ENCODE peak calls at places on chromosomes 5 and 9, in eight cellular contexts. C, S, E, J, Z, D, G and T are unnamed samples.
A peak's percentile ranks its signal among the peaks of the same experiment; 100 is the strongest.

GRCh38 chr5:109567374-109568044 is 122.2 kb upstream of the MAN2A1 start:
- DNase-seq in G (no peak), Z (no peak), C (no peak), J (no peak), S (no peak), D (no peak), E (peak; percentile 53), T (no peak)

GRCh38 chr5:88675758-88676636 is 207.0 kb downstream of the MEF2C start:
- DNase-seq in D (no peak), S (peak; percentile 58), E (peak; percentile 53), C (no peak), G (peak; percentile 68), Z (peak; percentile 70), J (no peak), T (peak; percentile 49)

GRCh38 chr5:113807384-113808053 is 294.0 kb downstream of the YTHDC2 start:
- DNase-seq in G (no peak), Z (peak; percentile 31), J (peak; percentile 7), S (peak; percentile 44), E (peak; percentile 31), C (no peak), D (no peak), T (peak; percentile 28)

GRCh38 chr5:149493316-149493715 is 57.9 kb downstream of the CSNK1A1 start:
- DNase-seq in D (no peak), S (no peak), C (no peak), E (no peak), Z (no peak), J (no peak), G (no peak), T (no peak)

GRCh38 chr9:115118471-115119156 is 657 bp upstream of the TNC start:
- DNase-seq in E (peak; percentile 73), S (peak; percentile 88), Z (peak; percentile 32), C (peak; percentile 28), J (no peak), G (peak; percentile 45), D (peak; percentile 11), T (peak; percentile 72)

GRCh38 chr9:4740373-4740622 is 704 bp downstream of the AK3 start:
- DNase-seq in E (peak; percentile 30), S (no peak), D (no peak), J (no peak), Z (no peak), G (no peak), C (no peak), T (peak; percentile 35)

GRCh38 chr9:97889941-97890557 is 32.3 kb downstream of the TRMO start:
- DNase-seq in C (no peak), S (peak; percentile 70), G (peak; percentile 72), E (peak; percentile 16), Z (no peak), J (no peak), D (peak; percentile 80), T (peak; percentile 25)

GRCh38 chr5:83720805-83721431 is at the start of gene HAPLN1:
- DNase-seq in Z (no peak), S (peak; percentile 65), D (no peak), E (peak; percentile 22), G (no peak), J (no peak), C (no peak), T (peak; percentile 51)

GRCh38 chr5:392431-392988 is 50.5 kb upstream of the EXOC3 start:
- DNase-seq in D (peak; percentile 91), J (no peak), Z (no peak), G (no peak), S (peak; percentile 43), C (peak; percentile 23), E (no peak), T (no peak)

GRCh38 chr5:126104341-126104740 is 318.9 kb upstream of the GRAMD2B start:
- DNase-seq in E (no peak), G (no peak), S (no peak), C (no peak), Z (no peak), D (no peak), J (no peak), T (no peak)

GRCh38 chr5:137660349-137660817 is 75.5 kb downstream of the KLHL3 start:
- DNase-seq in D (peak; percentile 83), C (peak; percentile 58), J (peak; percentile 65), Z (no peak), S (peak; percentile 67), G (peak; percentile 70), E (peak; percentile 87), T (peak; percentile 86)

GRCh38 chr5:5700549-5700948 is 278.1 kb downstream of the ICE1 start:
- DNase-seq in Z (no peak), S (no peak), J (no peak), C (no peak), G (no peak), E (peak; percentile 3), D (no peak), T (peak; percentile 35)

GRCh38 chr5:170306381-170306790 is 8.8 kb upstream of the LCP2 start:
- DNase-seq in J (peak; percentile 11), D (peak; percentile 58), C (no peak), S (no peak), G (peak; percentile 31), Z (no peak), E (peak; percentile 74), T (peak; percentile 54)

GRCh38 chr9:109342878-109343277 is 22.0 kb upstream of the EPB41L4B start:
- DNase-seq in J (no peak), Z (no peak), C (no peak), S (no peak), G (no peak), D (no peak), E (no peak), T (no peak)

GRCh38 chr9:91197232-91198181 is 164.2 kb downstream of the AUH start:
- DNase-seq in D (no peak), G (no peak), J (no peak), Z (peak; percentile 13), E (peak; percentile 98), C (no peak), S (no peak), T (peak; percentile 98)

GRCh38 chr9:134870746-134871667 is 9.6 kb upstream of the FCN2 start:
- DNase-seq in G (no peak), Z (no peak), J (no peak), C (no peak), E (no peak), D (no peak), S (no peak), T (no peak)

GRCh38 chr5:175778951-175779475 is 92.4 kb upstream of the CPLX2 start:
- DNase-seq in D (no peak), S (no peak), Z (peak; percentile 45), G (no peak), J (peak; percentile 92), E (peak; percentile 3), C (peak; percentile 79), T (no peak)

GRCh38 chr5:170145462-170145861 is 39.8 kb downstream of the FOXI1 start:
- DNase-seq in G (no peak), E (peak; percentile 12), C (no peak), Z (no peak), S (peak; percentile 4), D (no peak), J (no peak), T (peak; percentile 12)